ENCODE peak calls at places on chromosomes 12 and 14, in six cellular contexts. M, Q, B, C, O and W are unnamed samples.

GRCh38 chr12:62196146-62196545 is 64.1 kb upstream of the USP15 start:
- DNase-seq in O (no peak), B (no peak), C (no peak), M (no peak), Q (no peak), W (no peak)

GRCh38 chr12:12925383-12925782 is 26.6 kb downstream of the GPRC5D start:
- DNase-seq in B (no peak), Q (no peak), C (no peak), M (no peak), O (no peak), W (no peak)

GRCh38 chr12:96258451-96258933 is 64.3 kb downstream of the ELK3 start:
- DNase-seq in C (no peak), M (no peak), O (no peak), Q (peak), B (no peak), W (no peak)

GRCh38 chr14:93301821-93302447 is 30.9 kb downstream of the BTBD7 start:
- DNase-seq in Q (no peak), B (no peak), M (no peak), O (no peak), C (no peak), W (no peak)

GRCh38 chr12:113030875-113031525 is 25.5 kb upstream of the DTX1 start:
- DNase-seq in O (peak), B (no peak), M (no peak), C (peak), Q (peak), W (no peak)

GRCh38 chr12:105279460-105280056 is 43.6 kb upstream of the APPL2 start:
- DNase-seq in Q (no peak), C (peak), M (no peak), O (peak), B (peak), W (no peak)

GRCh38 chr12:73308747-73309146 is 1036.6 kb downstream of the TRHDE start:
- DNase-seq in M (no peak), B (no peak), Q (no peak), O (no peak), C (no peak), W (no peak)

GRCh38 chr12:54229624-54230212 is 40.9 kb upstream of the SMUG1 start:
- DNase-seq in O (no peak), M (no peak), C (no peak), B (no peak), Q (peak), W (no peak)

GRCh38 chr14:93744176-93744575 is 44.1 kb downstream of the PRIMA1 start:
- DNase-seq in C (no peak), M (no peak), Q (no peak), O (no peak), B (no peak), W (no peak)

GRCh38 chr14:25049127-25049558 is 804 bp downstream of the STXBP6 start:
- DNase-seq in Q (no peak), O (peak), B (peak), C (no peak), M (no peak), W (no peak)

GRCh38 chr14:20428010-20428365 is 8.0 kb downstream of the KLHL33 start:
- DNase-seq in B (no peak), Q (no peak), C (no peak), M (no peak), O (no peak), W (no peak)

GRCh38 chr14:35637269-35637668 is 103.3 kb downstream of the INSM2 start:
- DNase-seq in B (no peak), O (no peak), M (no peak), Q (no peak), C (no peak), W (no peak)

GRCh38 chr14:58907803-58908202 is 270.0 kb downstream of the DACT1 start:
- DNase-seq in O (no peak), C (no peak), Q (peak), M (no peak), B (no peak), W (no peak)

GRCh38 chr12:22163594-22163993 is 117.6 kb downstream of the CMAS start:
- DNase-seq in O (no peak), M (no peak), B (no peak), C (no peak), Q (no peak), W (no peak)

GRCh38 chr14:105049753-105050550 is 15.3 kb downstream of the GPR132 start:
- DNase-seq in B (no peak), C (no peak), M (no peak), O (no peak), Q (no peak), W (no peak)

GRCh38 chr12:646303-647038 is 16.8 kb downstream of the NINJ2 start:
- DNase-seq in Q (no peak), M (no peak), C (no peak), O (no peak), B (no peak), W (no peak)